ENCODE peak calls at places on chromosome 16, in five cellular contexts. One of them, this sample, is unnamed.

GRCh38 chr16:21663889-21664647 is at the start of gene OTOA:
- DNase-seq in left ventricle myocardium inferior: no peak
- DNase-seq in ascending aorta: no peak
- DNase-seq in hepatocyte: peak; percentile 24
- DNase-seq in cardiac muscle cell: peak; percentile 8
- DNase-seq in this sample: no peak

GRCh38 chr16:79170565-79171242 is 429.8 kb downstream of the MAF start:
- DNase-seq in cardiac muscle cell: peak; percentile 33
- DNase-seq in hepatocyte: peak; percentile 39
- DNase-seq in left ventricle myocardium inferior: no peak
- DNase-seq in ascending aorta: peak; percentile 30
- DNase-seq in this sample: no peak

GRCh38 chr16:85302848-85303353 is 190.6 kb upstream of the CIBAR2 start:
- DNase-seq in left ventricle myocardium inferior: no peak
- DNase-seq in hepatocyte: no peak
- DNase-seq in cardiac muscle cell: no peak
- DNase-seq in ascending aorta: no peak
- DNase-seq in this sample: no peak

GRCh38 chr16:48605518-48606110 is 4.4 kb downstream of the N4BP1 start:
- DNase-seq in cardiac muscle cell: no peak
- DNase-seq in ascending aorta: no peak
- DNase-seq in left ventricle myocardium inferior: peak; percentile 36
- DNase-seq in hepatocyte: no peak
- DNase-seq in this sample: no peak

GRCh38 chr16:84391151-84391873 is 23.0 kb downstream of the ATP2C2 start:
- DNase-seq in cardiac muscle cell: peak; percentile 27
- DNase-seq in hepatocyte: no peak
- DNase-seq in ascending aorta: no peak
- DNase-seq in left ventricle myocardium inferior: no peak
- DNase-seq in this sample: no peak

GRCh38 chr16:61887903-61888302 is 148.3 kb downstream of the CDH8 start:
- DNase-seq in cardiac muscle cell: peak; percentile 26
- DNase-seq in hepatocyte: peak; percentile 9
- DNase-seq in ascending aorta: no peak
- DNase-seq in left ventricle myocardium inferior: peak; percentile 10
- DNase-seq in this sample: no peak

GRCh38 chr16:9625122-9625521 is 533.7 kb downstream of the HAPSTR1 start:
- DNase-seq in hepatocyte: no peak
- DNase-seq in cardiac muscle cell: no peak
- DNase-seq in left ventricle myocardium inferior: no peak
- DNase-seq in ascending aorta: no peak
- DNase-seq in this sample: no peak

GRCh38 chr16:14564881-14565687 is 65.0 kb downstream of the PARN start:
- DNase-seq in left ventricle myocardium inferior: no peak
- DNase-seq in ascending aorta: no peak
- DNase-seq in hepatocyte: peak; percentile 21
- DNase-seq in cardiac muscle cell: peak; percentile 57
- DNase-seq in this sample: peak; percentile 64

GRCh38 chr16:3173892-3174617 is 13.9 kb upstream of the OR1F1 start:
- DNase-seq in ascending aorta: no peak
- DNase-seq in cardiac muscle cell: no peak
- DNase-seq in hepatocyte: no peak
- DNase-seq in left ventricle myocardium inferior: no peak
- DNase-seq in this sample: peak; percentile 31

GRCh38 chr16:49748322-49748721 is 107.6 kb downstream of the ZNF423 start:
- DNase-seq in ascending aorta: no peak
- DNase-seq in cardiac muscle cell: peak; percentile 55
- DNase-seq in left ventricle myocardium inferior: no peak
- DNase-seq in hepatocyte: peak; percentile 70
- DNase-seq in this sample: no peak

GRCh38 chr16:87407511-87408112 is 15.5 kb downstream of the MAP1LC3B start:
- DNase-seq in cardiac muscle cell: no peak
- DNase-seq in left ventricle myocardium inferior: peak; percentile 44
- DNase-seq in ascending aorta: no peak
- DNase-seq in hepatocyte: no peak
- DNase-seq in this sample: no peak

GRCh38 chr16:27217256-27217655 is 13.9 kb downstream of the KDM8 start:
- DNase-seq in cardiac muscle cell: peak; percentile 64
- DNase-seq in left ventricle myocardium inferior: no peak
- DNase-seq in ascending aorta: no peak
- DNase-seq in hepatocyte: no peak
- DNase-seq in this sample: no peak

GRCh38 chr16:75111514-75112280 is 4.9 kb downstream of the LDHD start:
- DNase-seq in hepatocyte: no peak
- DNase-seq in cardiac muscle cell: no peak
- DNase-seq in left ventricle myocardium inferior: no peak
- DNase-seq in ascending aorta: no peak
- DNase-seq in this sample: no peak

GRCh38 chr16:74718741-74719610 is 18.3 kb upstream of the MLKL start:
- DNase-seq in cardiac muscle cell: no peak
- DNase-seq in left ventricle myocardium inferior: no peak
- DNase-seq in ascending aorta: no peak
- DNase-seq in hepatocyte: no peak
- DNase-seq in this sample: no peak

GRCh38 chr16:31569360-31569717 is 41.6 kb downstream of the AHSP start:
- DNase-seq in hepatocyte: no peak
- DNase-seq in cardiac muscle cell: no peak
- DNase-seq in left ventricle myocardium inferior: no peak
- DNase-seq in ascending aorta: no peak
- DNase-seq in this sample: no peak

GRCh38 chr16:29702307-29702706 is 23.3 kb downstream of the QPRT start:
- DNase-seq in hepatocyte: no peak
- DNase-seq in left ventricle myocardium inferior: no peak
- DNase-seq in cardiac muscle cell: no peak
- DNase-seq in ascending aorta: no peak
- DNase-seq in this sample: no peak

GRCh38 chr16:57480127-57480753 is 6.1 kb downstream of the DOK4 start:
- DNase-seq in hepatocyte: peak; percentile 90
- DNase-seq in left ventricle myocardium inferior: peak; percentile 63
- DNase-seq in ascending aorta: no peak
- DNase-seq in cardiac muscle cell: peak; percentile 88
- DNase-seq in this sample: no peak

GRCh38 chr16:75861981-75862380 is 135.7 kb upstream of the CPHXL start:
- DNase-seq in hepatocyte: no peak
- DNase-seq in cardiac muscle cell: no peak
- DNase-seq in ascending aorta: no peak
- DNase-seq in left ventricle myocardium inferior: no peak
- DNase-seq in this sample: no peak

GRCh38 chr16:19886061-19886792 is 1.6 kb upstream of the GPRC5B start:
- DNase-seq in hepatocyte: peak; percentile 83
- DNase-seq in ascending aorta: no peak
- DNase-seq in left ventricle myocardium inferior: peak; percentile 76
- DNase-seq in cardiac muscle cell: peak; percentile 85
- DNase-seq in this sample: peak; percentile 70

GRCh38 chr16:13402601-13403000 is 501.2 kb downstream of the SHISA9 start:
- DNase-seq in ascending aorta: no peak
- DNase-seq in hepatocyte: no peak
- DNase-seq in left ventricle myocardium inferior: no peak
- DNase-seq in cardiac muscle cell: no peak
- DNase-seq in this sample: no peak

GRCh38 chr16:82769845-82770244 is 143.1 kb downstream of the CDH13 start:
- DNase-seq in ascending aorta: no peak
- DNase-seq in hepatocyte: no peak
- DNase-seq in cardiac muscle cell: no peak
- DNase-seq in left ventricle myocardium inferior: no peak
- DNase-seq in this sample: no peak

GRCh38 chr16:56336071-56336688 is 89.2 kb downstream of the AMFR start:
- DNase-seq in cardiac muscle cell: peak; percentile 4
- DNase-seq in hepatocyte: no peak
- DNase-seq in left ventricle myocardium inferior: peak; percentile 71
- DNase-seq in ascending aorta: no peak
- DNase-seq in this sample: no peak

GRCh38 chr16:2296662-2297505 is 29.0 kb upstream of the RNPS1 start:
- DNase-seq in ascending aorta: no peak
- DNase-seq in hepatocyte: no peak
- DNase-seq in cardiac muscle cell: peak; percentile 40
- DNase-seq in left ventricle myocardium inferior: no peak
- DNase-seq in this sample: peak; percentile 53

GRCh38 chr16:78364501-78364900 is 265.0 kb downstream of the WWOX start:
- DNase-seq in left ventricle myocardium inferior: no peak
- DNase-seq in ascending aorta: no peak
- DNase-seq in cardiac muscle cell: no peak
- DNase-seq in hepatocyte: no peak
- DNase-seq in this sample: no peak

GRCh38 chr16:17459903-17460521 is 10.7 kb downstream of the XYLT1 start:
- DNase-seq in hepatocyte: no peak
- DNase-seq in ascending aorta: no peak
- DNase-seq in cardiac muscle cell: no peak
- DNase-seq in left ventricle myocardium inferior: no peak
- DNase-seq in this sample: no peak

GRCh38 chr16:75309899-75310430 is 58.5 kb upstream of the BCAR1 start:
- DNase-seq in hepatocyte: peak; percentile 68
- DNase-seq in ascending aorta: no peak
- DNase-seq in left ventricle myocardium inferior: no peak
- DNase-seq in cardiac muscle cell: no peak
- DNase-seq in this sample: no peak

GRCh38 chr16:25012525-25012991 is 2.6 kb downstream of the ARHGAP17 start:
- DNase-seq in hepatocyte: peak; percentile 62
- DNase-seq in cardiac muscle cell: peak; percentile 52
- DNase-seq in ascending aorta: no peak
- DNase-seq in left ventricle myocardium inferior: no peak
- DNase-seq in this sample: peak; percentile 76

GRCh38 chr16:25013049-25013448 is 2.1 kb downstream of the ARHGAP17 start:
- DNase-seq in left ventricle myocardium inferior: no peak
- DNase-seq in ascending aorta: no peak
- DNase-seq in hepatocyte: no peak
- DNase-seq in cardiac muscle cell: no peak
- DNase-seq in this sample: no peak

GRCh38 chr16:25009822-25010221 is 5.3 kb downstream of the ARHGAP17 start:
- DNase-seq in left ventricle myocardium inferior: peak; percentile 50
- DNase-seq in ascending aorta: no peak
- DNase-seq in cardiac muscle cell: peak; percentile 48
- DNase-seq in hepatocyte: no peak
- DNase-seq in this sample: no peak

GRCh38 chr16:25011891-25012499 is 3.2 kb downstream of the ARHGAP17 start:
- DNase-seq in left ventricle myocardium inferior: no peak
- DNase-seq in hepatocyte: peak; percentile 29
- DNase-seq in ascending aorta: no peak
- DNase-seq in cardiac muscle cell: no peak
- DNase-seq in this sample: no peak

GRCh38 chr16:25010542-25010941 is 4.6 kb downstream of the ARHGAP17 start:
- DNase-seq in cardiac muscle cell: no peak
- DNase-seq in ascending aorta: no peak
- DNase-seq in hepatocyte: no peak
- DNase-seq in left ventricle myocardium inferior: no peak
- DNase-seq in this sample: no peak
- H3K4me1 ChIP-seq in cardiac muscle cell: no peaks in the 10 kb centered on the region
- H3K4me1 ChIP-seq in ascending aorta: peaks cover 11% of the 10 kb centered on the region
- H3K4me1 ChIP-seq in hepatocyte: peaks cover 14% of the 10 kb centered on the region
- H3K4me1 ChIP-seq in left ventricle myocardium inferior: peaks cover 95% of the 10 kb centered on the region
- H3K4me1 ChIP-seq in this sample: peaks cover 79% of the 10 kb centered on the region

DNA sequence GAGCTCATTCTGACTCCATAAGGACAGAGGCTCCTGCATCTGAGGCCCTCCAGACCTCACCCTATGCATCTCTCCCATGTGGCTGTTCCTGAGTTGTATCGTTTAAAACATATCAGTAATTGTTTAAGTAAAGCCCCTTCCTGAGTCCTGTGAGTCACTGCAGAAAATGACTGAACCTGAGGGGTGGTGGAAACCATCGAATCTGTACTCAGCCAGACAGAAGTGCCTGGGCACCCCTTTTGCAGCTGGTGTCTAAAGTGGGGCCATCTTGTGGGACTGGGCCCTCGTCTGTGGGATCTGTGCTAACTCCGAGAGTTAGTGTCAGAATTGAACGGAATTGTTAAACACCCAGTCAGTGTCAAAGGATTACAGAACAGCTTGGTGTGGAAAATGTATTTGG is 25.4 kb downstream of the CMTM3 start:
- DNase-seq in ascending aorta: no peak
- DNase-seq in cardiac muscle cell: no peak
- DNase-seq in left ventricle myocardium inferior: no peak
- DNase-seq in hepatocyte: no peak
- DNase-seq in this sample: no peak
- H3K4me3 ChIP-seq in ascending aorta: no peak overlapping the region
- H3K4me3 ChIP-seq in cardiac muscle cell: no peak overlapping the region
- H3K4me3 ChIP-seq in left ventricle myocardium inferior: no peak overlapping the region
- H3K4me3 ChIP-seq in hepatocyte: no peak overlapping the region
- H3K4me3 ChIP-seq in this sample: no peak overlapping the region

GRCh38 chr16:54923988-54924387 is 6.7 kb upstream of the IRX5 start:
- DNase-seq in cardiac muscle cell: no peak
- DNase-seq in hepatocyte: no peak
- DNase-seq in ascending aorta: no peak
- DNase-seq in left ventricle myocardium inferior: no peak
- DNase-seq in this sample: no peak
- H3K27me3 ChIP-seq in cardiac muscle cell: no peaks in the 10 kb centered on the region
- H3K27me3 ChIP-seq in hepatocyte: peaks cover 12% of the 10 kb centered on the region
- H3K27me3 ChIP-seq in ascending aorta: no peaks in the 10 kb centered on the region
- H3K27me3 ChIP-seq in left ventricle myocardium inferior: peaks cover 24% of the 10 kb centered on the region
- H3K27me3 ChIP-seq in this sample: no peaks in the 10 kb centered on the region

GRCh38 chr16:89141884-89142267 is 29.7 kb upstream of the CDH15 start:
- DNase-seq in left ventricle myocardium inferior: no peak
- DNase-seq in hepatocyte: no peak
- DNase-seq in cardiac muscle cell: no peak
- DNase-seq in ascending aorta: no peak
- DNase-seq in this sample: no peak

GRCh38 chr16:89139907-89140361 is 31.6 kb upstream of the CDH15 start:
- DNase-seq in left ventricle myocardium inferior: no peak
- DNase-seq in cardiac muscle cell: no peak
- DNase-seq in hepatocyte: no peak
- DNase-seq in ascending aorta: no peak
- DNase-seq in this sample: no peak

GRCh38 chr16:89140401-89140800 is 31.1 kb upstream of the CDH15 start:
- DNase-seq in ascending aorta: no peak
- DNase-seq in hepatocyte: no peak
- DNase-seq in cardiac muscle cell: no peak
- DNase-seq in left ventricle myocardium inferior: no peak
- DNase-seq in this sample: no peak

GRCh38 chr16:89142474-89143197 is 28.9 kb upstream of the CDH15 start:
- DNase-seq in cardiac muscle cell: no peak
- DNase-seq in ascending aorta: no peak
- DNase-seq in hepatocyte: no peak
- DNase-seq in left ventricle myocardium inferior: no peak
- DNase-seq in this sample: no peak

GRCh38 chr16:89140981-89141883 is 30.3 kb upstream of the CDH15 start:
- DNase-seq in ascending aorta: no peak
- DNase-seq in left ventricle myocardium inferior: no peak
- DNase-seq in cardiac muscle cell: no peak
- DNase-seq in hepatocyte: no peak
- DNase-seq in this sample: no peak
- H3K4me1 ChIP-seq in ascending aorta: no peaks in the 10 kb centered on the region
- H3K4me1 ChIP-seq in left ventricle myocardium inferior: no peaks in the 10 kb centered on the region
- H3K4me1 ChIP-seq in cardiac muscle cell: no peaks in the 10 kb centered on the region
- H3K4me1 ChIP-seq in hepatocyte: no peaks in the 10 kb centered on the region
- H3K4me1 ChIP-seq in this sample: no peaks in the 10 kb centered on the region

GRCh38 chr16:73142069-73142880 is 94.3 kb upstream of the ZFHX3 start:
- DNase-seq in ascending aorta: no peak
- DNase-seq in hepatocyte: no peak
- DNase-seq in cardiac muscle cell: no peak
- DNase-seq in left ventricle myocardium inferior: no peak
- DNase-seq in this sample: no peak

GRCh38 chr16:73142995-73143394 is 95.1 kb upstream of the ZFHX3 start:
- DNase-seq in left ventricle myocardium inferior: no peak
- DNase-seq in ascending aorta: no peak
- DNase-seq in cardiac muscle cell: no peak
- DNase-seq in hepatocyte: no peak
- DNase-seq in this sample: no peak

GRCh38 chr16:73140944-73141343 is 93.0 kb upstream of the ZFHX3 start:
- DNase-seq in hepatocyte: no peak
- DNase-seq in cardiac muscle cell: no peak
- DNase-seq in left ventricle myocardium inferior: no peak
- DNase-seq in ascending aorta: no peak
- DNase-seq in this sample: no peak

GRCh38 chr16:73145166-73145565 is 97.2 kb upstream of the ZFHX3 start:
- DNase-seq in ascending aorta: no peak
- DNase-seq in cardiac muscle cell: no peak
- DNase-seq in left ventricle myocardium inferior: no peak
- DNase-seq in hepatocyte: no peak
- DNase-seq in this sample: no peak

GRCh38 chr16:73143681-73144370 is 95.9 kb upstream of the ZFHX3 start:
- DNase-seq in cardiac muscle cell: peak; percentile 36
- DNase-seq in hepatocyte: no peak
- DNase-seq in ascending aorta: no peak
- DNase-seq in left ventricle myocardium inferior: no peak
- DNase-seq in this sample: no peak
- H3K4me3 ChIP-seq in cardiac muscle cell: no peak overlapping the region
- H3K4me3 ChIP-seq in hepatocyte: no peak overlapping the region
- H3K4me3 ChIP-seq in ascending aorta: peak overlapping the region; percentile 47
- H3K4me3 ChIP-seq in left ventricle myocardium inferior: peak overlapping the region; percentile 59
- H3K4me3 ChIP-seq in this sample: peak overlapping the region; percentile 28

This sample was measured in SJSA1.